ENCODE peak calls at places on chromosomes 4 and X, in nine cellular contexts. G, N, W, Q, F, L, I, V and K are unnamed samples.

GRCh38 chr4:178070155-178070554 is 627.9 kb upstream of the AGA start:
- DNase-seq in L (no peak), W (no peak), G (no peak), V (no peak), I (no peak), N (no peak), Q (no peak), F (no peak), K (no peak)

GRCh38 chr4:77002721-77003120 is 53.2 kb downstream of the SEPTIN11 start:
- DNase-seq in L (no peak), N (no peak), Q (no peak), W (no peak), F (no peak), I (no peak), G (no peak), V (no peak), K (no peak)

GRCh38 chr4:18953613-18954012 is 932.1 kb upstream of the LCORL start:
- DNase-seq in V (no peak), Q (no peak), L (no peak), G (no peak), F (no peak), N (no peak), I (no peak), W (no peak), K (no peak)

GRCh38 chrX:121858867-121859647 is 811.6 kb downstream of the GLUD2 start:
- DNase-seq in V (no peak), L (no peak), N (no peak), W (no peak), Q (no peak), G (no peak), I (no peak), F (no peak), K (no peak)

GRCh38 chr4:16264798-16265197 is 38.5 kb upstream of the TAPT1 start:
- DNase-seq in Q (no peak), N (no peak), I (no peak), L (no peak), G (no peak), V (no peak), F (no peak), W (no peak), K (peak)

GRCh38 chrX:45196701-45197100 is 4.0 kb downstream of the DIPK2B start:
- DNase-seq in N (no peak), W (no peak), F (no peak), Q (no peak), L (no peak), I (no peak), V (no peak), G (no peak), K (no peak)

GRCh38 chrX:147550217-147550616 is 361.5 kb upstream of the FMR1 start:
- DNase-seq in I (no peak), N (no peak), L (no peak), V (no peak), Q (no peak), G (no peak), F (peak), W (no peak), K (no peak)

GRCh38 chrX:14362731-14363130 is 166.6 kb upstream of the GLRA2 start:
- DNase-seq in L (no peak), I (no peak), N (no peak), F (no peak), V (no peak), G (no peak), W (no peak), Q (peak), K (peak)

GRCh38 chr4:40350627-40351227 is 15.6 kb downstream of the CHRNA9 start:
- DNase-seq in W (no peak), V (no peak), G (no peak), L (no peak), N (no peak), Q (no peak), F (no peak), I (no peak), K (peak)

GRCh38 chr4:130747842-130748241 is 1651.9 kb downstream of the C4orf33 start:
- DNase-seq in F (no peak), Q (no peak), N (no peak), G (no peak), L (no peak), W (no peak), V (no peak), I (no peak), K (peak)

GRCh38 chr4:1869530-1870327 is 1.5 kb upstream of the NSD2 start:
- DNase-seq in Q (no peak), G (no peak), I (no peak), F (no peak), N (no peak), L (no peak), V (no peak), W (no peak), K (no peak)

GRCh38 chr4:165009493-165010227 is 22.1 kb upstream of the TRIM60 start:
- DNase-seq in I (no peak), Q (no peak), F (no peak), W (no peak), V (no peak), G (no peak), L (peak), N (no peak), K (no peak)

GRCh38 chr4:73836373-73837269 is at the start of gene CXCL6:
- DNase-seq in N (no peak), W (peak), Q (no peak), V (peak), F (no peak), I (peak), L (no peak), G (no peak), K (peak)

GRCh38 chr4:128686810-128687209 is 122.7 kb upstream of the JADE1 start:
- DNase-seq in V (no peak), F (no peak), W (no peak), N (no peak), L (no peak), I (no peak), G (no peak), Q (no peak), K (no peak)

GRCh38 chr4:76377481-76377901 is 43.5 kb downstream of the CCDC158 start:
- DNase-seq in V (no peak), N (no peak), I (no peak), Q (no peak), W (no peak), G (no peak), L (no peak), F (no peak), K (no peak)

GRCh38 chrX:78517124-78517523 is 142.0 kb downstream of the RTL3 start:
- DNase-seq in F (no peak), Q (no peak), N (peak), I (no peak), W (no peak), G (no peak), L (peak), V (no peak), K (no peak)

GRCh38 chr4:17027495-17027894 is 129.1 kb upstream of the LDB2 start:
- DNase-seq in I (no peak), N (peak), G (no peak), W (no peak), F (no peak), Q (peak), V (no peak), L (no peak), K (peak)

GRCh38 chr4:38757945-38758344 is 24.8 kb downstream of the TLR10 start:
- DNase-seq in N (no peak), W (no peak), L (no peak), V (no peak), F (peak), G (no peak), I (no peak), Q (no peak), K (peak)

GRCh38 chr4:76704133-76704881 is 193.6 kb downstream of the SOWAHB start:
- DNase-seq in W (no peak), F (peak), L (no peak), I (peak), N (peak), Q (no peak), V (peak), G (no peak), K (peak)

GRCh38 chrX:124818764-124819163 is 472.4 kb downstream of the SH2D1A start:
- DNase-seq in G (no peak), Q (no peak), V (no peak), I (no peak), N (no peak), F (no peak), L (no peak), W (no peak), K (no peak)

GRCh38 chrX:149453030-149453429 is 52.1 kb downstream of the IDS start:
- DNase-seq in V (no peak), L (no peak), N (no peak), I (no peak), G (peak), F (no peak), W (no peak), Q (no peak), K (peak)

GRCh38 chrX:9221714-9222113 is 187.8 kb upstream of the FAM9B start:
- DNase-seq in L (no peak), Q (no peak), V (no peak), W (no peak), F (no peak), N (no peak), G (no peak), I (no peak), K (no peak)

GRCh38 chr4:94913316-94913715 is 155.6 kb downstream of the BMPR1B start:
- DNase-seq in V (no peak), F (no peak), W (no peak), N (no peak), G (no peak), Q (no peak), I (no peak), L (no peak), K (no peak)

GRCh38 chrX:137195991-137196390 is 162.2 kb upstream of the GPR101 start:
- DNase-seq in W (no peak), G (no peak), N (no peak), I (no peak), L (no peak), V (no peak), Q (no peak), F (no peak), K (peak)

GRCh38 chrX:68498044-68498507 is 775 bp upstream of the YIPF6 start:
- DNase-seq in N (no peak), I (no peak), F (no peak), Q (no peak), W (no peak), G (no peak), V (no peak), L (no peak), K (no peak)

GRCh38 chr4:6732441-6733357 is 16.7 kb downstream of the BLOC1S4 start:
- DNase-seq in I (peak), V (no peak), F (no peak), L (no peak), W (no peak), G (no peak), N (no peak), Q (peak), K (peak)

GRCh38 chr4:8534129-8534528 is 46.1 kb upstream of the GPR78 start:
- DNase-seq in F (peak), W (no peak), I (peak), V (peak), G (no peak), L (peak), N (no peak), Q (no peak), K (peak)

GRCh38 chrX:43504394-43504793 is 151.7 kb upstream of the MAOA start:
- DNase-seq in N (no peak), Q (no peak), G (no peak), V (no peak), W (no peak), F (no peak), I (no peak), L (no peak), K (no peak)

GRCh38 chrX:40299028-40299479 is 201.3 kb upstream of the BCOR start:
- DNase-seq in F (peak), N (no peak), Q (no peak), V (no peak), I (no peak), L (no peak), W (no peak), G (no peak), K (peak)

DNA sequence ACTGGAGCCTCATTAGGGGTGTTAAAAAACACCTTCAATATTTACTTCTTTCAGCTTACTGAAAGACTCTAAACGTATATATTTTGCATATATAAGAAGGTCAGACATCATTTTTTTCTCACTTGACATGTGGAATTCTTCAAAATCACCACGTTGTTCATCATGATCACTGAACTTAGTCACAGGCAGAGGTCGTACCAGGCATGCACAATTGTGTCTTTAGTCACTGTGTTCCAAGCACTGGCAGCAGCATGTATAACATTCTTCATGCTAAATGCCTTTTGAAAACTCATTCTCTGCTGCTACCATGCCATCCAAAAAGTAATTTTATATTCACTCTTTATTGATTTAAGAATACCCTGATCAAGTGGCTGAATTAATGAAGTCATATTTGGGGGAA is 229.3 kb upstream of the ARSJ start:
- DNase-seq in G (no peak), V (no peak), I (no peak), W (no peak), N (no peak), F (no peak), L (no peak), Q (no peak), K (peak)
- TF ChIP-seq CTCF in G (no peak), V (no peak), I (no peak), W (no peak), N (peak), F (no peak), L (no peak), Q (no peak), K (peak)

DNA sequence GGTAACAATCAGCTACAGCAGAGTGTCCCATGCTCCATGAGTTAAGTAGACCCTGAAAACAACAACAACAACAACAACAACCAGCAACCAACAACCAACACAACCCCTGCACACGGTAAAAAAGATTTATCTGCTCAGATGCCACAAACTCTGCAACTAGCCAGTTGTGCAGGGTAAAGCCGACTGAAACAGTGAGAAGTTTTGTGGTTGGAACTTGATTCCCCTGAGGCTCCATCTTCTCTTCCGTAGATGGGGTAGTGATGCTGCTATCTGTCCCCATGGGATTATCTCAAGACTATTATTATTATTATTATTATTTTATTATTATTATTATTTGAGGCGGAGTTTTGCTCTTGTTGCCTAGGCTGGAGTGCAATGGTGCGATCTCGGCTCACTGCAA is 50.6 kb upstream of the RAPGEF2 start:
- DNase-seq in N (no peak), I (no peak), W (no peak), Q (no peak), G (no peak), V (no peak), L (peak), F (no peak), K (no peak)
- H3K4me3 ChIP-seq in N (no peak), I (no peak), W (no peak), Q (no peak), G (no peak), V (no peak), L (peak), F (no peak), K (no peak)

GRCh38 chrX:677376-677775 is 46.8 kb downstream of the SHOX start:
- DNase-seq in G (no peak), W (no peak), N (no peak), L (no peak), F (no peak), V (no peak), I (no peak), Q (no peak), K (no peak)

GRCh38 chrX:679161-679979 is 48.8 kb downstream of the SHOX start:
- DNase-seq in I (no peak), Q (no peak), V (no peak), G (no peak), L (no peak), N (no peak), W (no peak), F (no peak), K (no peak)

GRCh38 chrX:672931-673330 is 42.3 kb downstream of the SHOX start:
- DNase-seq in G (no peak), F (no peak), I (no peak), N (no peak), Q (no peak), W (no peak), V (no peak), L (no peak), K (no peak)

GRCh38 chrX:675279-675886 is 44.8 kb downstream of the SHOX start:
- DNase-seq in W (no peak), N (no peak), V (no peak), I (no peak), G (no peak), F (no peak), L (no peak), Q (no peak), K (no peak)

DNA sequence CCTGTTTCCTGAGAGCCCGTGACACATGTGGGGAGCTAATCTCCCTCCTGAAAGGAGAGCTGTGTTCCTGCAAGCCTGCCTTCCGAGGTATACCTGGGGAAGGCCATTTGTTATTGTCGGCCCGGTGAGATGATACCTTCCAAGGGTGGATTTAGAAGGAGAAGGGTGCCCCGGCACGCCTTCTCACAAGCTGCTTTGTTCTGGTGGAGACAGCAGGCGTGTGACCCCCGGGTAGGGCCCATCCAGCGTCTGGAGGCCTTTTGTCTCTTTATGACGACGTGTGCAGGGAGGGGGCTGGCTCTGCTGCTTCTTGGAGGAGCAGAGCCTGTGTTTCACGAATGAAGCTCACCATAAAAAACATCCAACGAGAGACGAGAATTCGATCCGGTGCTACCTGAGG is 45.3 kb downstream of the SHOX start:
- DNase-seq in Q (no peak), W (no peak), L (no peak), F (no peak), G (no peak), V (no peak), I (no peak), N (no peak), K (no peak)
- TF ChIP-seq CTCF in Q (no peak), W (no peak), L (no peak), F (no peak), G (no peak), V (no peak), I (no peak), N (no peak), K (no peak)

GRCh38 chr4:139901516-139902327 is 236.1 kb downstream of the MGST2 start:
- DNase-seq in G (no peak), Q (no peak), L (no peak), F (no peak), N (no peak), W (no peak), V (peak), I (no peak), K (no peak)
- H3K4me3 ChIP-seq in G (no peak), Q (peak), L (no peak), F (no peak), N (no peak), W (no peak), V (peak), I (no peak), K (no peak)

GRCh38 chr4:109574443-109574850 is 14.4 kb downstream of the MCUB start:
- DNase-seq in Q (no peak), W (no peak), N (no peak), I (no peak), L (no peak), V (no peak), F (no peak), G (no peak), K (peak)
- TF ChIP-seq CTCF in Q (peak), W (peak), N (peak), I (no peak), L (peak), V (no peak), F (peak), G (no peak), K (peak)

GRCh38 chr4:174214102-174214878 is 69.2 kb downstream of the FBXO8 start:
- DNase-seq in I (no peak), Q (no peak), G (no peak), L (no peak), W (no peak), F (no peak), N (no peak), V (no peak), K (no peak)
- H3K4me3 ChIP-seq in I (no peak), Q (no peak), G (no peak), L (peak), W (no peak), F (no peak), N (no peak), V (no peak), K (peak)

DNA sequence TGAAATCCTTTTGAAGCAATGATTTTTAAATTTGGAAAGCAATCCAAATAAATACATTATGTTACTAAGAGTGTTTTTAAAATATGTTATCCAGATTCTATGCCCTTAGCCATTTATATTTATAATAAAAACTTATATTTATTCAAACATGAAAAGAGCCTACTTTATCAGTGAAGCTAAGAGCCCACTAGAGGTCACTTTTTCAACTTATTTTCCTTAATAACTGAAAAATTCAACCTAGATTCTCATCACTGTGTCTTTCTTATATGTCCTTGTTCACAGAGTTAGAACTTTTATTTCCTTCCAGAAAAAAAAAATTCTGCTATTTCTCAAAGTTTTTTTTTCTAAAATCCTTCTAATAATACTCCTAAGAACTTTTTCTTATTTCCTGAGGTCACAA is 23.9 kb downstream of the PRDM8 start:
- DNase-seq in L (no peak), F (no peak), I (no peak), V (no peak), N (no peak), G (no peak), Q (no peak), W (no peak), K (peak)
- TF ChIP-seq CTCF in L (peak), F (peak), I (peak), V (no peak), N (no peak), G (no peak), Q (peak), W (peak), K (peak)

DNA sequence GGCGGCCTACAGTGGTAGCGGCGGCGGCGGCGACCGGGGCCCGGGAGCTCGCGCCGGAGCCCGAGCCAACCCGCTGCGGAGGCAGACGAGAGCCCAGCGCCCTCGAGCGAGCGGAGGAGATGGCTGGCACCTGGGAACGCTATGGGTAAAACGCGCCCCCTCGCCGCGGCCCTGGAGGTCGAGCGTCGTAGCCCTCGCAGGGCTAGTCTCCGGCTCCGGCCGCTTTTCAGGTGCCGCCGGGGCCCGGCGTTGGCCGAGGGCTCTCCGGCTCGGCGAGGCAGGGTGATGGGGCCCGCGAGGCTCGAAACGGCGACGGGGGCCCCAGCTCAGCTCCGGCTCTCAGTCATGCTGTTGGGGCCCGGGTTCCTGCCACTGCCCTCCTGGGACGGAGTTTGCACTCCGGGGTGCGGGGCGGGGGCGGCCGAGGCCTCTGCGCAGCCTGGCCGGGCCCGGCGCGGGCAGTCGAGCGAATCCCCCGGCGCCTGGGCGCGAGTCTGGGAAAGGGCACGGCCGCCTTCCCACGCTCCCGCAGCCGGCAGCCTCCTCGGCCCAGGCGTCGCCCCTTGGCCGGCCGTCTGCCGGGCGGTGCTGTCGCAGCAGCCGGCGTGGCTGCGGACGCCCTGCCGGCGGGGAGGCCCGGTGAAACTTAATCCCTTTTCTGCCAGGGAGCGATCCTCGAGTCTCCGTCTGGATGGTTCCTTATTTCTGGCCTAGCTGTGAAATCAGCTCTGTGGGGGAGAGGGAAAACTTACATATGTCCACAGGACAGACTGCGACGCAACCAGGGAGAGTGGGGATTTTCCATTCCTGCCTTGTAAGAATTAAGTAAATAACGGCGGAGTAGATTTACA is 845 bp downstream of the MID2 start:
- DNase-seq in W (peak), N (no peak), F (no peak), G (no peak), V (peak), I (peak), Q (no peak), L (peak), K (peak)
- H3K4me3 ChIP-seq in W (no peak), N (peak), F (peak), G (peak), V (peak), I (peak), Q (peak), L (peak), K (peak)